ENCODE peak calls at places on chromosomes 12 and 14, in ten cellular contexts. H, K, Y, Z, U, E, N, I, F and D are unnamed samples.

GRCh38 chr12:68235576-68235975 is 10.0 kb upstream of the IL26 start:
- DNase-seq in N (no peak), Y (no peak), I (no peak), U (no peak), K (no peak), Z (no peak), H (no peak), E (no peak), F (no peak), D (no peak)

GRCh38 chr12:18146375-18146774 is 56.4 kb upstream of the RERGL start:
- DNase-seq in N (no peak), U (no peak), I (no peak), Y (no peak), K (no peak), H (no peak), F (no peak), E (no peak), Z (no peak), D (peak)

GRCh38 chr14:46940600-46940999 is 289.0 kb upstream of the RPL10L start:
- DNase-seq in H (no peak), U (no peak), Y (no peak), K (no peak), F (no peak), Z (no peak), E (no peak), I (no peak), N (no peak), D (no peak)

GRCh38 chr14:49220492-49220891 is 365.7 kb downstream of the RPS29 start:
- DNase-seq in I (no peak), Z (no peak), H (no peak), N (no peak), Y (peak), E (peak), U (no peak), K (no peak), F (no peak), D (peak)

GRCh38 chr12:112716099-112717093 is 75.2 kb upstream of the RPH3A start:
- DNase-seq in Y (peak), H (peak), U (no peak), I (no peak), N (no peak), E (no peak), Z (no peak), K (no peak), F (peak), D (no peak)

GRCh38 chr12:120234643-120235368 is 30.7 kb downstream of the PXN start:
- DNase-seq in N (no peak), F (peak), I (no peak), U (no peak), H (peak), Y (peak), Z (peak), K (peak), E (peak), D (peak)

GRCh38 chr14:105247715-105248367 is 492 bp upstream of the BTBD6 start:
- DNase-seq in H (no peak), U (no peak), Y (no peak), N (no peak), E (no peak), K (no peak), F (no peak), Z (no peak), I (no peak), D (no peak)

GRCh38 chr12:57593187-57593586 is 2.2 kb downstream of the PIP4K2C start:
- DNase-seq in I (no peak), N (no peak), K (no peak), U (no peak), F (no peak), Y (no peak), Z (no peak), E (no peak), H (no peak), D (no peak)

GRCh38 chr14:99853206-99853605 is 60.0 kb downstream of the EML1 start:
- DNase-seq in U (no peak), E (no peak), F (peak), Z (peak), H (peak), I (no peak), Y (no peak), K (no peak), N (no peak), D (no peak)

GRCh38 chr12:11731455-11731854 is 82.0 kb downstream of the ETV6 start:
- DNase-seq in N (no peak), I (no peak), Z (no peak), K (no peak), H (no peak), Y (no peak), U (no peak), F (no peak), E (no peak), D (no peak)

GRCh38 chr12:45704968-45705367 is 24.5 kb upstream of the ARID2 start:
- DNase-seq in Z (no peak), N (no peak), E (no peak), Y (no peak), F (no peak), I (no peak), H (no peak), U (no peak), K (no peak), D (no peak)

GRCh38 chr12:94704452-94704871 is 54.1 kb upstream of the TMCC3 start:
- DNase-seq in U (no peak), K (peak), E (peak), H (no peak), N (no peak), Z (no peak), F (no peak), Y (no peak), I (no peak), D (peak)

GRCh38 chr12:112684742-112685141 is 106.8 kb upstream of the RPH3A start:
- DNase-seq in E (no peak), F (no peak), Y (no peak), I (no peak), K (no peak), Z (no peak), H (no peak), N (no peak), U (no peak), D (no peak)

GRCh38 chr12:60106207-60106606 is 510.4 kb downstream of the SLC16A7 start:
- DNase-seq in F (no peak), N (no peak), H (no peak), K (no peak), I (peak), U (no peak), Z (no peak), Y (no peak), E (peak), D (peak)

GRCh38 chr12:116125084-116125483 is 152.4 kb downstream of the MED13L start:
- DNase-seq in F (no peak), E (no peak), Z (no peak), Y (no peak), K (no peak), I (no peak), H (no peak), U (no peak), N (no peak), D (no peak)

GRCh38 chr14:76456200-76456599 is 80.3 kb downstream of the ESRRB start:
- DNase-seq in U (no peak), Z (no peak), H (peak), N (no peak), Y (peak), I (peak), E (peak), F (peak), K (no peak), D (no peak)

GRCh38 chr12:103807561-103808238 is 33.3 kb downstream of the NT5DC3 start:
- DNase-seq in F (no peak), Z (no peak), H (no peak), I (no peak), N (no peak), K (no peak), Y (no peak), E (no peak), U (no peak), D (no peak)

GRCh38 chr14:51533160-51533559 is 118.5 kb upstream of the FRMD6 start:
- DNase-seq in N (no peak), I (no peak), F (no peak), Z (no peak), U (no peak), H (no peak), E (no peak), Y (no peak), K (no peak), D (peak)

GRCh38 chr12:128966411-128966810 is 113.1 kb downstream of the GLT1D1 start:
- DNase-seq in I (peak), E (no peak), Y (no peak), F (no peak), Z (no peak), K (no peak), N (no peak), U (no peak), H (no peak), D (no peak)